ENCODE peak calls at places on chromosomes 11 and 22, in five cellular contexts. One of them, this sample, is unnamed.
A peak's percentile ranks its signal among the peaks of the same experiment; 100 is the strongest.

GRCh38 chr11:106447631-106448191 is 370.2 kb downstream of the AASDHPPT start:
- DNase-seq in kidney: no peak
- DNase-seq in mammary epithelial cell: no peak
- DNase-seq in CD8-positive, alpha-beta memory T cell: no peak
- DNase-seq in naive thymus-derived CD4-positive, alpha-beta T cell: no peak
- DNase-seq in this sample: no peak

GRCh38 chr11:129766858-129767604 is 48.6 kb upstream of the TMEM45B start:
- DNase-seq in mammary epithelial cell: peak; percentile 17
- DNase-seq in kidney: no peak
- DNase-seq in naive thymus-derived CD4-positive, alpha-beta T cell: peak; percentile 18
- DNase-seq in CD8-positive, alpha-beta memory T cell: no peak
- DNase-seq in this sample: peak; percentile 67

GRCh38 chr11:119856681-119857485 is 127.9 kb upstream of the NECTIN1 start:
- DNase-seq in naive thymus-derived CD4-positive, alpha-beta T cell: no peak
- DNase-seq in CD8-positive, alpha-beta memory T cell: no peak
- DNase-seq in mammary epithelial cell: no peak
- DNase-seq in kidney: no peak
- DNase-seq in this sample: no peak

GRCh38 chr22:21865041-21865440 is 2.4 kb downstream of the MAPK1 start:
- DNase-seq in mammary epithelial cell: peak; percentile 78
- DNase-seq in kidney: no peak
- DNase-seq in naive thymus-derived CD4-positive, alpha-beta T cell: no peak
- DNase-seq in CD8-positive, alpha-beta memory T cell: no peak
- DNase-seq in this sample: peak; percentile 73

GRCh38 chr22:20056161-20056560 is 23.9 kb upstream of the DGCR8 start:
- DNase-seq in kidney: no peak
- DNase-seq in naive thymus-derived CD4-positive, alpha-beta T cell: no peak
- DNase-seq in CD8-positive, alpha-beta memory T cell: no peak
- DNase-seq in mammary epithelial cell: no peak
- DNase-seq in this sample: no peak

GRCh38 chr22:46052801-46053562 is 76.0 kb upstream of the WNT7B start:
- DNase-seq in kidney: peak; percentile 85
- DNase-seq in CD8-positive, alpha-beta memory T cell: no peak
- DNase-seq in mammary epithelial cell: peak; percentile 53
- DNase-seq in naive thymus-derived CD4-positive, alpha-beta T cell: no peak
- DNase-seq in this sample: peak; percentile 2

GRCh38 chr22:35218079-35218478 is 39.2 kb upstream of the HMGXB4 start:
- DNase-seq in CD8-positive, alpha-beta memory T cell: no peak
- DNase-seq in mammary epithelial cell: peak; percentile 42
- DNase-seq in kidney: no peak
- DNase-seq in naive thymus-derived CD4-positive, alpha-beta T cell: no peak
- DNase-seq in this sample: no peak

GRCh38 chr11:46332568-46333128 is 14.6 kb upstream of the DGKZ start:
- DNase-seq in CD8-positive, alpha-beta memory T cell: no peak
- DNase-seq in mammary epithelial cell: no peak
- DNase-seq in kidney: no peak
- DNase-seq in naive thymus-derived CD4-positive, alpha-beta T cell: no peak
- DNase-seq in this sample: no peak

GRCh38 chr11:59400461-59401261 is 25.6 kb downstream of the OR5A2 start:
- DNase-seq in kidney: no peak
- DNase-seq in CD8-positive, alpha-beta memory T cell: no peak
- DNase-seq in naive thymus-derived CD4-positive, alpha-beta T cell: no peak
- DNase-seq in mammary epithelial cell: no peak
- DNase-seq in this sample: no peak

GRCh38 chr22:37325024-37325395 is 42.7 kb downstream of the CYTH4 start:
- DNase-seq in mammary epithelial cell: no peak
- DNase-seq in naive thymus-derived CD4-positive, alpha-beta T cell: no peak
- DNase-seq in CD8-positive, alpha-beta memory T cell: no peak
- DNase-seq in kidney: no peak
- DNase-seq in this sample: no peak

GRCh38 chr22:37329239-37330140 is 47.2 kb downstream of the CYTH4 start:
- DNase-seq in naive thymus-derived CD4-positive, alpha-beta T cell: no peak
- DNase-seq in kidney: no peak
- DNase-seq in CD8-positive, alpha-beta memory T cell: no peak
- DNase-seq in mammary epithelial cell: peak; percentile 80
- DNase-seq in this sample: no peak

GRCh38 chr22:37328017-37328416 is 45.7 kb downstream of the CYTH4 start:
- DNase-seq in kidney: no peak
- DNase-seq in naive thymus-derived CD4-positive, alpha-beta T cell: no peak
- DNase-seq in CD8-positive, alpha-beta memory T cell: no peak
- DNase-seq in mammary epithelial cell: peak; percentile 92
- DNase-seq in this sample: no peak

GRCh38 chr22:37324340-37325023 is 42.2 kb downstream of the CYTH4 start:
- DNase-seq in naive thymus-derived CD4-positive, alpha-beta T cell: no peak
- DNase-seq in mammary epithelial cell: no peak
- DNase-seq in CD8-positive, alpha-beta memory T cell: no peak
- DNase-seq in kidney: no peak
- DNase-seq in this sample: no peak

DNA sequence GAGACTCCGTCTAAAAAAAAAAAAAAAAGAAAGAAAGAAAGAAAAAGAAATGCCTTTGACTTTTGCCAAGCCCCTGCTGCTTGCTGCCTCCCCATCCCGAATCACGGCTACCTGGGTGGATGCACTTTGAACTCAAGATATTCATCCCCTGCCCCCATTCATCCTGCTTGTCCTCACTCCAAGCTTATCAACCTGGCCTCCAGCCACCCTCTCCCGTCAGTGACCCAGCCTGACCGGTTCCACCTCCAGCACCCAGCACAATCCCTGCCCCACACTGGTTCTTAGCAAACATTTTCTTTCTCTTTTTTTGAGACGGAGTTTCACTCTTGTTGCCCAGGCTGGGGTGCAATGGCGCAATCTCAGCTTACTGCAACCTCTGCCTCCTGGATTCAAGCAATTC is 44.4 kb downstream of the CYTH4 start:
- DNase-seq in mammary epithelial cell: no peak
- DNase-seq in CD8-positive, alpha-beta memory T cell: no peak
- DNase-seq in kidney: no peak
- DNase-seq in naive thymus-derived CD4-positive, alpha-beta T cell: no peak
- DNase-seq in this sample: no peak
- H3K4me3 ChIP-seq in mammary epithelial cell: no peak overlapping the region
- H3K4me3 ChIP-seq in CD8-positive, alpha-beta memory T cell: no peak overlapping the region
- H3K4me3 ChIP-seq in kidney: no peak overlapping the region
- H3K4me3 ChIP-seq in naive thymus-derived CD4-positive, alpha-beta T cell: no peak overlapping the region
- H3K4me3 ChIP-seq in this sample: no peak overlapping the region

GRCh38 chr22:50371101-50371648 is 28.0 kb downstream of the PPP6R2 start:
- DNase-seq in mammary epithelial cell: no peak
- DNase-seq in kidney: no peak
- DNase-seq in CD8-positive, alpha-beta memory T cell: no peak
- DNase-seq in naive thymus-derived CD4-positive, alpha-beta T cell: no peak
- DNase-seq in this sample: no peak
- H3K36me3 ChIP-seq in mammary epithelial cell: peaks cover 6% of the 10 kb centered on the region
- H3K36me3 ChIP-seq in kidney: no peaks in the 10 kb centered on the region
- H3K36me3 ChIP-seq in CD8-positive, alpha-beta memory T cell: peaks cover 14% of the 10 kb centered on the region
- H3K36me3 ChIP-seq in naive thymus-derived CD4-positive, alpha-beta T cell: peaks cover 6% of the 10 kb centered on the region
- H3K36me3 ChIP-seq in this sample: peaks cover 35% of the 10 kb centered on the region

GRCh38 chr11:134716582-134716981 is 304.5 kb upstream of the B3GAT1 start:
- DNase-seq in kidney: no peak
- DNase-seq in naive thymus-derived CD4-positive, alpha-beta T cell: no peak
- DNase-seq in CD8-positive, alpha-beta memory T cell: no peak
- DNase-seq in mammary epithelial cell: no peak
- DNase-seq in this sample: no peak
- H3K4me1 ChIP-seq in kidney: no peaks in the 10 kb centered on the region
- H3K4me1 ChIP-seq in naive thymus-derived CD4-positive, alpha-beta T cell: no peaks in the 10 kb centered on the region
- H3K4me1 ChIP-seq in CD8-positive, alpha-beta memory T cell: no peaks in the 10 kb centered on the region
- H3K4me1 ChIP-seq in mammary epithelial cell: no peaks in the 10 kb centered on the region
- H3K4me1 ChIP-seq in this sample: no peaks in the 10 kb centered on the region

DNA sequence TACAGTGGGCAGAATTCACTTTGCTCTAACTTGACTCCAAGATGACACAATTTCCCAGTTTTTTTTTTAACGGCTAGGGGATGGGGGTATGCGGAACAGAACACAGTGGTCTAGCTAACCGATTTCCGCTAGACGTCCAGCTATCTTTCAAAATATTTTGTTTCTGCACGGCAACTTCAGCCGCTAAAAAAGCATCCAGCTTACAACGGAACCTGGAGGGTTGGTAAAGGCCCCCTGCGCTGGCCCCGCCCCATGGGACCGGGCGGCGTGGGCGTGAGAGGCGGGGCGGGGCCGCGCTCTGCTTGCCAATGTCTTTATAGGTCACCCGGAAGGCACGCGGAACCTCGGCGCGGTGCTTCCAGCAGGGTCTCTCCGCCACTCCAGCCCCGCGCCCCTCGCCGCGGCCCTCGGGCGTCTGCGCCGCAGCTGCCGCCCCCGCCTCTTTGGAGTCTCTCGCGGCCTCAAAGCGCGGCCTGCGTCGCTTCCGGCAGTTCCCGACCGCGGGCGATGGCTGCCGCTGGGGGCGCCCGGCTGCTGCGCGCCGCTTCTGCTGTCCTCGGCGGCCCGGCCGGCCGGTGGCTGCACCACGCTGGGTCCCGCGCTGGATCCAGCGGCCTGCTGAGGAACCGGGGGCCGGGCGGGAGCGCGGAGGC is at the start of gene FDX1:
- DNase-seq in CD8-positive, alpha-beta memory T cell: peak; percentile 73
- DNase-seq in naive thymus-derived CD4-positive, alpha-beta T cell: peak; percentile 83
- DNase-seq in kidney: peak; percentile 93
- DNase-seq in mammary epithelial cell: peak; percentile 70
- DNase-seq in this sample: peak; percentile 90
- H3K4me3 ChIP-seq in CD8-positive, alpha-beta memory T cell: peak within 1 kb of the TSS; percentile 89
- H3K4me3 ChIP-seq in naive thymus-derived CD4-positive, alpha-beta T cell: peak within 1 kb of the TSS; percentile 91
- H3K4me3 ChIP-seq in kidney: peak within 1 kb of the TSS; percentile 85
- H3K4me3 ChIP-seq in mammary epithelial cell: peak within 1 kb of the TSS; percentile 90
- H3K4me3 ChIP-seq in this sample: peak within 1 kb of the TSS; percentile 61